ENCODE peak calls at places on chromosomes 7 and 10, in six cellular contexts. One of them, this sample, is unnamed.

GRCh38 chr10:28219241-28219640 is 83.6 kb downstream of the MPP7 start:
- DNase-seq in cardiac fibroblast: no peak
- DNase-seq in stimulated activated CD4-positive, alpha-beta T cell treated with anti-CD3 and anti-CD28 coated beads, Interleukin-4, amount 100 ng/mL, for 48 hours: no peak
- DNase-seq in AG10803: peak
- DNase-seq in HFF-Myc: no peak
- DNase-seq in NCI-H1436: no peak
- DNase-seq in this sample: no peak

GRCh38 chr7:155340071-155340531 is 42.4 kb downstream of the INSIG1 start:
- DNase-seq in cardiac fibroblast: no peak
- DNase-seq in stimulated activated CD4-positive, alpha-beta T cell treated with anti-CD3 and anti-CD28 coated beads, Interleukin-4, amount 100 ng/mL, for 48 hours: no peak
- DNase-seq in AG10803: no peak
- DNase-seq in HFF-Myc: no peak
- DNase-seq in NCI-H1436: no peak
- DNase-seq in this sample: no peak

GRCh38 chr10:15735766-15736165 is 16.0 kb upstream of the ITGA8 start:
- DNase-seq in cardiac fibroblast: peak
- DNase-seq in stimulated activated CD4-positive, alpha-beta T cell treated with anti-CD3 and anti-CD28 coated beads, Interleukin-4, amount 100 ng/mL, for 48 hours: no peak
- DNase-seq in AG10803: no peak
- DNase-seq in HFF-Myc: no peak
- DNase-seq in NCI-H1436: no peak
- DNase-seq in this sample: no peak

GRCh38 chr10:4472190-4472904 is 353.7 kb upstream of the AKR1E2 start:
- DNase-seq in cardiac fibroblast: no peak
- DNase-seq in stimulated activated CD4-positive, alpha-beta T cell treated with anti-CD3 and anti-CD28 coated beads, Interleukin-4, amount 100 ng/mL, for 48 hours: no peak
- DNase-seq in AG10803: no peak
- DNase-seq in HFF-Myc: no peak
- DNase-seq in NCI-H1436: no peak
- DNase-seq in this sample: no peak

GRCh38 chr7:41303709-41304108 is 399.2 kb downstream of the INHBA start:
- DNase-seq in cardiac fibroblast: no peak
- DNase-seq in stimulated activated CD4-positive, alpha-beta T cell treated with anti-CD3 and anti-CD28 coated beads, Interleukin-4, amount 100 ng/mL, for 48 hours: no peak
- DNase-seq in AG10803: no peak
- DNase-seq in HFF-Myc: no peak
- DNase-seq in NCI-H1436: no peak
- DNase-seq in this sample: no peak

GRCh38 chr10:26696786-26697162 is 727 bp upstream of the PDSS1 start:
- DNase-seq in cardiac fibroblast: peak
- DNase-seq in stimulated activated CD4-positive, alpha-beta T cell treated with anti-CD3 and anti-CD28 coated beads, Interleukin-4, amount 100 ng/mL, for 48 hours: no peak
- DNase-seq in AG10803: no peak
- DNase-seq in HFF-Myc: no peak
- DNase-seq in NCI-H1436: no peak
- DNase-seq in this sample: no peak

GRCh38 chr10:17607603-17608332 is 9.4 kb downstream of the HACD1 start:
- DNase-seq in cardiac fibroblast: peak
- DNase-seq in stimulated activated CD4-positive, alpha-beta T cell treated with anti-CD3 and anti-CD28 coated beads, Interleukin-4, amount 100 ng/mL, for 48 hours: no peak
- DNase-seq in AG10803: peak
- DNase-seq in HFF-Myc: no peak
- DNase-seq in NCI-H1436: peak
- DNase-seq in this sample: peak

GRCh38 chr10:6398419-6398818 is 181.7 kb downstream of the PRKCQ start:
- DNase-seq in cardiac fibroblast: no peak
- DNase-seq in stimulated activated CD4-positive, alpha-beta T cell treated with anti-CD3 and anti-CD28 coated beads, Interleukin-4, amount 100 ng/mL, for 48 hours: no peak
- DNase-seq in AG10803: no peak
- DNase-seq in HFF-Myc: no peak
- DNase-seq in NCI-H1436: no peak
- DNase-seq in this sample: no peak

GRCh38 chr7:39367943-39368342 is 198.3 kb upstream of the YAE1 start:
- DNase-seq in cardiac fibroblast: no peak
- DNase-seq in stimulated activated CD4-positive, alpha-beta T cell treated with anti-CD3 and anti-CD28 coated beads, Interleukin-4, amount 100 ng/mL, for 48 hours: no peak
- DNase-seq in AG10803: no peak
- DNase-seq in HFF-Myc: no peak
- DNase-seq in NCI-H1436: no peak
- DNase-seq in this sample: no peak